ENCODE peak calls at places on chromosomes 1 and 21, in four cellular contexts. J, G, O and T are unnamed samples.

GRCh38 chr1:156826596-156826995 is 9.9 kb upstream of the SH2D2A start:
- DNase-seq in J (no peak), G (no peak), O (no peak), T (no peak)

GRCh38 chr1:22778842-22779520 is 68.3 kb downstream of the EPHB2 start:
- DNase-seq in J (no peak), G (no peak), O (no peak), T (no peak)

GRCh38 chr1:212928323-212929281 is 21.7 kb upstream of the VASH2 start:
- DNase-seq in J (no peak), G (no peak), O (peak; percentile 65), T (no peak)

GRCh38 chr1:40612345-40612831 is 53.1 kb downstream of the RIMS3 start:
- DNase-seq in J (peak; percentile 55), G (peak; percentile 83), O (peak; percentile 46), T (peak; percentile 77)

GRCh38 chr1:25117233-25117823 is 115.0 kb downstream of the SYF2 start:
- DNase-seq in J (peak; percentile 60), G (peak; percentile 62), O (no peak), T (peak; percentile 70)

GRCh38 chr1:9167638-9168037 is 38.7 kb upstream of the GPR157 start:
- DNase-seq in J (no peak), G (no peak), O (no peak), T (no peak)

GRCh38 chr1:199221371-199222150 is 582.7 kb downstream of the PTPRC start:
- DNase-seq in J (no peak), G (no peak), O (no peak), T (no peak)

GRCh38 chr1:240914506-240914905 is 302.6 kb upstream of the GREM2 start:
- DNase-seq in J (no peak), G (no peak), O (no peak), T (no peak)

GRCh38 chr1:109468903-109469302 is 2.6 kb downstream of the SYPL2 start:
- DNase-seq in J (no peak), G (no peak), O (no peak), T (no peak)

GRCh38 chr1:31798086-31798432 is 17.8 kb downstream of the SPOCD1 start:
- DNase-seq in J (no peak), G (no peak), O (no peak), T (no peak)

GRCh38 chr1:67566803-67567202 is 118.2 kb upstream of the GADD45A start:
- DNase-seq in J (no peak), G (no peak), O (no peak), T (no peak)

GRCh38 chr1:151398691-151399065 is 695 bp upstream of the PSMB4 start:
- DNase-seq in J (no peak), G (no peak), O (no peak), T (no peak)

GRCh38 chr1:40396420-40396819 is 22.9 kb downstream of the SMAP2 start:
- DNase-seq in J (no peak), G (no peak), O (no peak), T (no peak)

GRCh38 chr1:6753320-6754140 is 31.7 kb upstream of the CAMTA1 start:
- DNase-seq in J (no peak), G (no peak), O (no peak), T (no peak)

DNA sequence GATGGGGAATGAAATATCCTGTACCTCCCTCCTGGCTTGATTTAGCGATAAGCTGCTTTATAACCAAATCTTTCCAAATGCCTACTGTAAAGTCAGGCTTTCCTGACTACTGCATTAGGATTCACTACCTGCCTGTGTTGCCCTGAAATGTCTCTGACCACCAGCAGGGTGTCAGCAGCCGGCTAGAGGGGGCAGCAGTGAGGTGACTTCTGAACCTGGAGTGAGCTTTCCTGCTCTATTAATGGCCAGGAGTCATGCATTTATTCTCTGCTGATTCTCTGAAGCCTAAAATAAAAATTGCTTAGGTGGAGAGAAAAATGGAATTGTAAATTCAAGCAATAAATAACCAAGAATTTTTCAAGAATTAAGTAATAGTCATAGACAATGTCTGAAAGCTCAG is 2.5 kb downstream of the BACE2 start:
- DNase-seq in J (peak; percentile 29), G (peak; percentile 45), O (no peak), T (peak; percentile 69)
- TF ChIP-seq CBFB in J (no peak), G (no peak), O (no peak), T (no peak)

GRCh38 chr21:34595457-34595856 is 19.5 kb downstream of the RCAN1 start:
- DNase-seq in J (peak; percentile 57), G (no peak), O (no peak), T (no peak)

GRCh38 chr21:34596561-34597271 is 18.2 kb downstream of the RCAN1 start:
- DNase-seq in J (no peak), G (no peak), O (no peak), T (no peak)

GRCh38 chr21:34602061-34602460 is 12.9 kb downstream of the RCAN1 start:
- DNase-seq in J (no peak), G (no peak), O (no peak), T (no peak)

GRCh38 chr21:34599534-34600101 is 15.3 kb downstream of the RCAN1 start:
- DNase-seq in J (no peak), G (no peak), O (no peak), T (no peak)

GRCh38 chr21:34598931-34599400 is 15.9 kb downstream of the RCAN1 start:
- DNase-seq in J (no peak), G (no peak), O (no peak), T (no peak)
- TF ChIP-seq CBFB in J (no peak), G (no peak), O (no peak), T (no peak)

GRCh38 chr1:178537445-178538090 is 24.7 kb downstream of the TEX35 start:
- DNase-seq in J (peak; percentile 15), G (no peak), O (no peak), T (no peak)
- TF ChIP-seq CBFB in J (no peak), G (no peak), O (no peak), T (no peak)

GRCh38 chr1:37570528-37571334 is 14.0 kb downstream of the DNALI1 start:
- DNase-seq in J (no peak), G (no peak), O (no peak), T (no peak)
- TF ChIP-seq CBFB in J (no peak), G (no peak), O (no peak), T (no peak)

GRCh38 chr1:155125511-155125945 is 2.1 kb upstream of the EFNA1 start:
- DNase-seq in J (no peak), G (no peak), O (no peak), T (peak; percentile 41)
- TF ChIP-seq CBFB in J (no peak), G (no peak), O (no peak), T (no peak)

GRCh38 chr1:103525114-103525606 is 339 bp upstream of the RNPC3 start:
- DNase-seq in J (peak; percentile 48), G (peak; percentile 77), O (no peak), T (no peak)

GRCh38 chr1:103527331-103527730 is 1.8 kb downstream of the RNPC3 start:
- DNase-seq in J (no peak), G (no peak), O (no peak), T (no peak)

GRCh38 chr1:103525607-103526507 is at the start of gene RNPC3:
- DNase-seq in J (peak; percentile 83), G (peak; percentile 88), O (peak; percentile 63), T (peak; percentile 71)

GRCh38 chr1:103529746-103530145 is 4.2 kb downstream of the RNPC3 start:
- DNase-seq in J (no peak), G (peak; percentile 53), O (no peak), T (peak; percentile 40)
- TF ChIP-seq CBFB in J (no peak), G (no peak), O (no peak), T (no peak)

DNA sequence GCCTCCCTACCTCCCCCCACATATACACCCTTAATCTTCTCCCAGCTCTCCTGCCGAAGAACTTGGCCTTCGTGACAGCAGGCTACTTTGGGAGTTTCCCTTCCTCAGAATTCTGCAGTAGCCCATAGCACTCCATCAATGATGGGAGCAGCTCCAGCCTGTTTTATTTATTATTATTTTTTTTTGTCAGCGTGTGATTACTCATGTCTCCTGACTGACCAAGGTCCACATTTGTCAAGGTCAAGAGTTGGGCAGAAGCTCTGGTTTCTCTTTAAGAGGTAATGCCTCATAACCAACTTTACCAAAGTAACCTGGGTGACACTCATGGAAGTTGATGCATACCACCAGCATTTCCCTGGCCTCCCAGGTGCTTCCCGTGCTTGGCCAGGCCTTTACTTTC is 125.4 kb downstream of the ZZZ3 start:
- DNase-seq in J (no peak), G (no peak), O (no peak), T (no peak)
- TF ChIP-seq CBFB in J (no peak), G (no peak), O (no peak), T (no peak)

DNA sequence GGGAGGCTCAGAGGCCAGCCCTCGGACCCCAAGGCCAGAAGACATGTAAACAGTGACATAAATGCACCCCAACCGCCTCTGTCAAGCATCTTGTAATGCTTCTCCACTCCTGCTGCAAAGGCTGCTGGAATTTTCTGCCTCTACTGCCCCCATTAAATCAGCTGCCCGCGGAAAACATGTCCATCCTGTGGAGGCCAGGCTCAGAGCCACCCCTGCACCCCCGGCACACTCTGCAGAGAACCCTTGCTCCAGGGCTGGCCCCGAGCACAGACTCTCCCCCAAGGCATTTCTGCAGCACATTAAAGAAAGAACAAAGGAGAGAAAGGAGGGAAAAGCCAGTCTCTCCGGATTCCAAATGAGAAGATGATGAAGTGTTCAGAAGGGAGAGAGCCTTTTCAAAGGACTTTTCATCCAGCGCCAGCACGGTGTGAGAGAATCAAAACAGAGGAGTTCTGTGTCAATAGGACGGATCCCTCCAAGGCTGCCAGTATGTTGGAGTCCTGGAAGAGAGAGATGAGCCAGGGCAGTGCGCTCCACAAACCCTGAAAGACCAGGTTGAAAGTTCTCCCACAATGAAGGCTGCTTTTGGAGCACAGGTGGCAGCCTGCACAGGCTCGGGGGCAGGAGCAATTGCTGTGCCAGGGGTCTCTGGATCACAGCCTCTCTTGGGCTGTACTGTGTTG is 498.4 kb downstream of the NPHP4 start:
- DNase-seq in J (no peak), G (no peak), O (no peak), T (no peak)
- TF ChIP-seq CBFB in J (no peak), G (no peak), O (no peak), T (no peak)

GRCh38 chr1:66503841-66504470 is 30.0 kb upstream of the SGIP1 start:
- DNase-seq in J (peak; percentile 30), G (peak; percentile 59), O (no peak), T (peak; percentile 59)
- TF ChIP-seq CBFB in J (no peak), G (no peak), O (no peak), T (no peak)